ENCODE peak calls at places on chromosomes 4 and X, in six cellular contexts. One of them, this sample, is unnamed.

GRCh38 chrX:108945883-108946523 is 209.6 kb upstream of the IRS4 start:
- DNase-seq in K562: no peak
- DNase-seq in SK-N-SH: no peak
- DNase-seq in GM12878: no peak
- DNase-seq in HepG2: no peak
- DNase-seq in HCT116: peak; percentile 36
- DNase-seq in this sample: no peak

GRCh38 chrX:24081661-24082154 is 27.0 kb downstream of the EIF2S3 start:
- DNase-seq in K562: peak; percentile 10
- DNase-seq in SK-N-SH: peak; percentile 51
- DNase-seq in GM12878: no peak
- DNase-seq in HepG2: peak; percentile 44
- DNase-seq in HCT116: peak; percentile 50
- DNase-seq in this sample: no peak

GRCh38 chrX:139077303-139078131 is 366.0 kb upstream of the FGF13 start:
- DNase-seq in K562: no peak
- DNase-seq in SK-N-SH: no peak
- DNase-seq in GM12878: no peak
- DNase-seq in HepG2: no peak
- DNase-seq in HCT116: no peak
- DNase-seq in this sample: no peak

GRCh38 chrX:140948827-140949226 is 53.6 kb upstream of the SPANXB1 start:
- DNase-seq in K562: no peak
- DNase-seq in SK-N-SH: no peak
- DNase-seq in GM12878: no peak
- DNase-seq in HepG2: no peak
- DNase-seq in HCT116: no peak
- DNase-seq in this sample: peak; percentile 2

GRCh38 chr4:80446664-80447063 is 111.1 kb downstream of the CFAP299 start:
- DNase-seq in K562: no peak
- DNase-seq in SK-N-SH: no peak
- DNase-seq in GM12878: no peak
- DNase-seq in HepG2: no peak
- DNase-seq in HCT116: no peak
- DNase-seq in this sample: no peak

GRCh38 chr4:140752669-140753068 is 3.5 kb downstream of the TBC1D9 start:
- DNase-seq in K562: no peak
- DNase-seq in SK-N-SH: no peak
- DNase-seq in GM12878: no peak
- DNase-seq in HepG2: no peak
- DNase-seq in HCT116: no peak
- DNase-seq in this sample: no peak

GRCh38 chrX:32545100-32545499 is 666.2 kb downstream of the DMD start:
- DNase-seq in K562: no peak
- DNase-seq in SK-N-SH: no peak
- DNase-seq in GM12878: no peak
- DNase-seq in HepG2: no peak
- DNase-seq in HCT116: no peak
- DNase-seq in this sample: no peak

GRCh38 chr4:142091085-142091513 is 454.7 kb downstream of the IL15 start:
- DNase-seq in K562: no peak
- DNase-seq in SK-N-SH: no peak
- DNase-seq in GM12878: no peak
- DNase-seq in HepG2: no peak
- DNase-seq in HCT116: no peak
- DNase-seq in this sample: no peak

GRCh38 chr4:154491341-154491679 is 289 bp downstream of the DCHS2 start:
- DNase-seq in K562: no peak
- DNase-seq in SK-N-SH: peak; percentile 35
- DNase-seq in GM12878: no peak
- DNase-seq in HepG2: no peak
- DNase-seq in HCT116: no peak
- DNase-seq in this sample: peak; percentile 48

GRCh38 chr4:148986951-148987350 is 544.7 kb upstream of the NR3C2 start:
- DNase-seq in K562: no peak
- DNase-seq in SK-N-SH: no peak
- DNase-seq in GM12878: no peak
- DNase-seq in HepG2: no peak
- DNase-seq in HCT116: peak; percentile 38
- DNase-seq in this sample: no peak

GRCh38 chr4:144754562-144755410 is 108.8 kb downstream of the HHIP start:
- DNase-seq in K562: no peak
- DNase-seq in SK-N-SH: no peak
- DNase-seq in GM12878: no peak
- DNase-seq in HepG2: no peak
- DNase-seq in HCT116: peak; percentile 19
- DNase-seq in this sample: peak; percentile 24

GRCh38 chrX:136198010-136198409 is 50.7 kb downstream of the FHL1 start:
- DNase-seq in K562: no peak
- DNase-seq in SK-N-SH: no peak
- DNase-seq in GM12878: no peak
- DNase-seq in HepG2: no peak
- DNase-seq in HCT116: no peak
- DNase-seq in this sample: no peak

GRCh38 chr4:91965166-91965565 is 338.6 kb upstream of the GRID2 start:
- DNase-seq in K562: no peak
- DNase-seq in SK-N-SH: no peak
- DNase-seq in GM12878: no peak
- DNase-seq in HepG2: no peak
- DNase-seq in HCT116: no peak
- DNase-seq in this sample: no peak

GRCh38 chr4:119041951-119042560 is 93.6 kb upstream of the MYOZ2 start:
- DNase-seq in K562: peak; percentile 57
- DNase-seq in SK-N-SH: peak; percentile 63
- DNase-seq in GM12878: peak; percentile 12
- DNase-seq in HepG2: peak; percentile 66
- DNase-seq in HCT116: peak; percentile 67
- DNase-seq in this sample: no peak

GRCh38 chr4:177119021-177119461 is 190.6 kb upstream of the NEIL3 start:
- DNase-seq in K562: no peak
- DNase-seq in SK-N-SH: no peak
- DNase-seq in GM12878: no peak
- DNase-seq in HepG2: no peak
- DNase-seq in HCT116: no peak
- DNase-seq in this sample: no peak

GRCh38 chr4:3442959-3443749 is 1.4 kb downstream of the HGFAC start:
- DNase-seq in K562: peak; percentile 85
- DNase-seq in SK-N-SH: peak; percentile 94
- DNase-seq in GM12878: no peak
- DNase-seq in HepG2: peak; percentile 39
- DNase-seq in HCT116: no peak
- DNase-seq in this sample: peak; percentile 63

GRCh38 chrX:129585143-129585542 is 45.1 kb downstream of the OCRL start:
- DNase-seq in K562: no peak
- DNase-seq in SK-N-SH: no peak
- DNase-seq in GM12878: no peak
- DNase-seq in HepG2: no peak
- DNase-seq in HCT116: no peak
- DNase-seq in this sample: no peak

GRCh38 chr4:138034871-138035270 is 207.3 kb downstream of the SLC7A11 start:
- DNase-seq in K562: no peak
- DNase-seq in SK-N-SH: no peak
- DNase-seq in GM12878: no peak
- DNase-seq in HepG2: no peak
- DNase-seq in HCT116: no peak
- DNase-seq in this sample: no peak

GRCh38 chr4:80221161-80221560 is 23.9 kb downstream of the PRDM8 start:
- DNase-seq in K562: no peak
- DNase-seq in SK-N-SH: no peak
- DNase-seq in GM12878: no peak
- DNase-seq in HepG2: no peak
- DNase-seq in HCT116: no peak
- DNase-seq in this sample: no peak

GRCh38 chrX:53188763-53189162 is 36.2 kb downstream of the KDM5C start:
- DNase-seq in K562: no peak
- DNase-seq in SK-N-SH: no peak
- DNase-seq in GM12878: peak; percentile 45
- DNase-seq in HepG2: no peak
- DNase-seq in HCT116: no peak
- DNase-seq in this sample: no peak

GRCh38 chr4:73525611-73526010 is 44.1 kb downstream of the AFM start:
- DNase-seq in K562: no peak
- DNase-seq in SK-N-SH: no peak
- DNase-seq in GM12878: no peak
- DNase-seq in HepG2: no peak
- DNase-seq in HCT116: no peak
- DNase-seq in this sample: no peak

GRCh38 chrX:153805436-153805835 is 11.0 kb downstream of the SSR4 start:
- DNase-seq in K562: no peak
- DNase-seq in SK-N-SH: no peak
- DNase-seq in GM12878: no peak
- DNase-seq in HepG2: no peak
- DNase-seq in HCT116: no peak
- DNase-seq in this sample: no peak

GRCh38 chrX:47637546-47638195 is 7.9 kb upstream of the CFP start:
- DNase-seq in K562: no peak
- DNase-seq in SK-N-SH: no peak
- DNase-seq in GM12878: no peak
- DNase-seq in HepG2: no peak
- DNase-seq in HCT116: no peak
- DNase-seq in this sample: peak; percentile 34

GRCh38 chr4:94363136-94363655 is 20.6 kb upstream of the HPGDS start:
- DNase-seq in K562: no peak
- DNase-seq in SK-N-SH: no peak
- DNase-seq in GM12878: no peak
- DNase-seq in HepG2: no peak
- DNase-seq in HCT116: no peak
- DNase-seq in this sample: no peak

GRCh38 chr4:1609901-1610790 is 74.0 kb downstream of the FAM53A start:
- DNase-seq in K562: no peak
- DNase-seq in SK-N-SH: no peak
- DNase-seq in GM12878: no peak
- DNase-seq in HepG2: no peak
- DNase-seq in HCT116: no peak
- DNase-seq in this sample: no peak

GRCh38 chr4:78656968-78657445 is 105.4 kb downstream of the ANXA3 start:
- DNase-seq in K562: peak; percentile 25
- DNase-seq in SK-N-SH: no peak
- DNase-seq in GM12878: no peak
- DNase-seq in HepG2: no peak
- DNase-seq in HCT116: no peak
- DNase-seq in this sample: no peak

GRCh38 chr4:6093671-6094070 is 75.4 kb upstream of the C4orf50 start:
- DNase-seq in K562: no peak
- DNase-seq in SK-N-SH: no peak
- DNase-seq in GM12878: no peak
- DNase-seq in HepG2: no peak
- DNase-seq in HCT116: no peak
- DNase-seq in this sample: no peak

GRCh38 chr4:186762865-186763264 is 39.2 kb upstream of the FAT1 start:
- DNase-seq in K562: no peak
- DNase-seq in SK-N-SH: no peak
- DNase-seq in GM12878: no peak
- DNase-seq in HepG2: no peak
- DNase-seq in HCT116: no peak
- DNase-seq in this sample: peak; percentile 61

GRCh38 chrX:110322603-110323002 is 4.7 kb upstream of the AMMECR1 start:
- DNase-seq in K562: no peak
- DNase-seq in SK-N-SH: no peak
- DNase-seq in GM12878: no peak
- DNase-seq in HepG2: no peak
- DNase-seq in HCT116: no peak
- DNase-seq in this sample: no peak

GRCh38 chr4:140156529-140157171 is 2.7 kb upstream of the MAML3 start:
- DNase-seq in K562: no peak
- DNase-seq in SK-N-SH: no peak
- DNase-seq in GM12878: peak; percentile 24
- DNase-seq in HepG2: no peak
- DNase-seq in HCT116: no peak
- DNase-seq in this sample: no peak

GRCh38 chr4:95835672-95836071 is 4.2 kb upstream of the PDHA2 start:
- DNase-seq in K562: no peak
- DNase-seq in SK-N-SH: peak; percentile 20
- DNase-seq in GM12878: no peak
- DNase-seq in HepG2: no peak
- DNase-seq in HCT116: peak; percentile 24
- DNase-seq in this sample: peak; percentile 2

GRCh38 chrX:37407736-37408135 is 58.6 kb downstream of the PRRG1 start:
- DNase-seq in K562: no peak
- DNase-seq in SK-N-SH: no peak
- DNase-seq in GM12878: no peak
- DNase-seq in HepG2: no peak
- DNase-seq in HCT116: no peak
- DNase-seq in this sample: no peak

DNA sequence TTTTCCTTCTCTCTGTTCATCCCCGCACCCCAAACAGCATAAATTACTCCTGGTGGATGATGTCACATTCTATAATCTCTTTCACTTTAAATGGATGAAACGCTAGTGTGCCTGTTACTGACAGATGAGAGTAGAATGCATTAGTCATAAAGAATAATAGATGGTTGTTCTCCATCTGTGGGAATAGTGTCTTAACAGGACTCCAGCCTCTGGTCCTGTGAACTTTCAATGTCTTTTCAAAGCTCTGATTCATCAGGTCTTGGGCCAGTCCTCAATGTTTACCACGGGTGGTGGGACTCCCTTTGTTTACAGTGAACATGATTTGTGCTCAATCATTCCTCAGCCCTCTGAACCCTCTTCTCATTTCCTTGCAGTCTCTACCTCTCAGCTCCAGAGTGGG is 182.6 kb downstream of the GABRB1 start:
- DNase-seq in K562: no peak
- DNase-seq in SK-N-SH: no peak
- DNase-seq in GM12878: no peak
- DNase-seq in HepG2: peak; percentile 16
- DNase-seq in HCT116: no peak
- DNase-seq in this sample: no peak
- TF ChIP-seq JUND in K562: no peak
- TF ChIP-seq JUND in SK-N-SH: peak; percentile 97
- TF ChIP-seq JUND in GM12878: no peak
- TF ChIP-seq JUND in HepG2: no peak
- TF ChIP-seq JUND in HCT116: no peak
- TF ChIP-seq JUND in this sample: no peak

GRCh38 chr4:52126946-52127345 is 75.8 kb downstream of the SPATA18 start:
- DNase-seq in K562: no peak
- DNase-seq in SK-N-SH: peak; percentile 7
- DNase-seq in GM12878: no peak
- DNase-seq in HepG2: no peak
- DNase-seq in HCT116: no peak
- DNase-seq in this sample: no peak
- TF ChIP-seq JUND in K562: no peak
- TF ChIP-seq JUND in SK-N-SH: no peak
- TF ChIP-seq JUND in GM12878: no peak
- TF ChIP-seq JUND in HepG2: no peak
- TF ChIP-seq JUND in HCT116: no peak
- TF ChIP-seq JUND in this sample: no peak

GRCh38 chr4:122895336-122895995 is 26.9 kb downstream of the NUDT6 start:
- DNase-seq in K562: no peak
- DNase-seq in SK-N-SH: peak; percentile 12
- DNase-seq in GM12878: no peak
- DNase-seq in HepG2: no peak
- DNase-seq in HCT116: no peak
- DNase-seq in this sample: peak; percentile 14
- TF ChIP-seq JUND in K562: no peak
- TF ChIP-seq JUND in SK-N-SH: no peak
- TF ChIP-seq JUND in GM12878: no peak
- TF ChIP-seq JUND in HepG2: no peak
- TF ChIP-seq JUND in HCT116: no peak
- TF ChIP-seq JUND in this sample: no peak

GRCh38 chr4:111362891-111363290 is 740.0 kb upstream of the PITX2 start:
- DNase-seq in K562: no peak
- DNase-seq in SK-N-SH: no peak
- DNase-seq in GM12878: no peak
- DNase-seq in HepG2: no peak
- DNase-seq in HCT116: no peak
- DNase-seq in this sample: no peak
- TF ChIP-seq JUND in K562: no peak
- TF ChIP-seq JUND in SK-N-SH: no peak
- TF ChIP-seq JUND in GM12878: no peak
- TF ChIP-seq JUND in HepG2: no peak
- TF ChIP-seq JUND in HCT116: no peak
- TF ChIP-seq JUND in this sample: no peak